ENCODE peak calls at places on chromosome 21, in four cellular contexts. R is GM03348, Y is lower lobe of right lung, O is lung. Z is an unnamed sample.

GRCh38 chr21:34524671-34525601 is 12.9 kb upstream of the KCNE1 start:
- DNase-seq in R (peak), Y (no peak), O (no peak), Z (no peak)

GRCh38 chr21:32562915-32563314 is 22.4 kb downstream of the TCP10L start:
- DNase-seq in R (no peak), Y (no peak), O (no peak), Z (no peak)

GRCh38 chr21:43333301-43334062 is 93.4 kb downstream of the SIK1 start:
- DNase-seq in R (peak), Y (peak), O (peak), Z (no peak)

GRCh38 chr21:39319814-39320332 is 6.4 kb upstream of the BRWD1 start:
- DNase-seq in R (peak), Y (no peak), O (no peak), Z (no peak)

GRCh38 chr21:33761104-33762036 is 119.1 kb downstream of the ITSN1 start:
- DNase-seq in R (peak), Y (no peak), O (no peak), Z (no peak)

GRCh38 chr21:44065428-44065827 is 41.8 kb upstream of the PWP2 start:
- DNase-seq in R (no peak), Y (no peak), O (no peak), Z (no peak)

GRCh38 chr21:43193651-43194302 is 25.0 kb downstream of the CRYAA start:
- DNase-seq in R (peak), Y (no peak), O (no peak), Z (no peak)

GRCh38 chr21:34726627-34727337 is 58.0 kb downstream of the CLIC6 start:
- DNase-seq in R (no peak), Y (no peak), O (no peak), Z (no peak)

GRCh38 chr21:37551406-37552355 is 185.1 kb downstream of the DYRK1A start:
- DNase-seq in R (no peak), Y (peak), O (peak), Z (no peak)

GRCh38 chr21:43959231-43960041 is 52.7 kb upstream of the TRAPPC10 start:
- DNase-seq in R (no peak), Y (no peak), O (no peak), Z (peak)

GRCh38 chr21:33158654-33159053 is 71.1 kb upstream of the IFNAR2 start:
- DNase-seq in R (no peak), Y (no peak), O (no peak), Z (no peak)

GRCh38 chr21:46600978-46601377 is 3.9 kb downstream of the S100B start:
- DNase-seq in R (peak), Y (no peak), O (no peak), Z (no peak)

GRCh38 chr21:31173881-31174555 is 135.7 kb upstream of the KRTAP19-8 start:
- DNase-seq in R (peak), Y (peak), O (no peak), Z (peak)

GRCh38 chr21:45440736-45441350 is 35.9 kb downstream of the COL18A1 start:
- DNase-seq in R (no peak), Y (no peak), O (no peak), Z (no peak)

GRCh38 chr21:45547211-45547900 is 5.1 kb upstream of the SLC19A1 start:
- DNase-seq in R (no peak), Y (no peak), O (no peak), Z (no peak)

GRCh38 chr21:32698971-32699693 is 28.7 kb downstream of the SYNJ1 start:
- DNase-seq in R (no peak), Y (no peak), O (no peak), Z (no peak)

GRCh38 chr21:44487831-44488230 is 32.5 kb downstream of the LRRC3 start:
- DNase-seq in R (no peak), Y (no peak), O (no peak), Z (no peak)

GRCh38 chr21:46122241-46122671 is 24.3 kb downstream of the COL6A2 start:
- DNase-seq in R (peak), Y (peak), O (no peak), Z (no peak)

GRCh38 chr21:44509539-44509938 is 30.5 kb downstream of the KRTAP10-1 start:
- DNase-seq in R (peak), Y (peak), O (peak), Z (peak)

GRCh38 chr21:41316641-41317392 is at the start of gene FAM3B:
- DNase-seq in R (no peak), Y (peak), O (peak), Z (no peak)

GRCh38 chr21:44920694-44921604 is at the start of gene ITGB2:
- DNase-seq in R (no peak), Y (peak), O (peak), Z (no peak)

GRCh38 chr21:42349420-42350075 is 1.2 kb downstream of the TFF2 start:
- DNase-seq in R (no peak), Y (no peak), O (no peak), Z (no peak)

GRCh38 chr21:44946254-44947041 is 6.6 kb downstream of the SLX9 start:
- DNase-seq in R (no peak), Y (peak), O (no peak), Z (no peak)

GRCh38 chr21:27564684-27565280 is 597.9 kb upstream of the ADAMTS5 start:
- DNase-seq in R (peak), Y (no peak), O (no peak), Z (peak)

GRCh38 chr21:45329261-45330074 is 41.8 kb upstream of the POFUT2 start:
- DNase-seq in R (no peak), Y (peak), O (peak), Z (no peak)

GRCh38 chr21:45406801-45407628 is 2.0 kb downstream of the COL18A1 start:
- DNase-seq in R (no peak), Y (peak), O (no peak), Z (no peak)

GRCh38 chr21:34576043-34576466 is 38.9 kb downstream of the RCAN1 start:
- DNase-seq in R (no peak), Y (no peak), O (no peak), Z (no peak)

GRCh38 chr21:25626752-25627151 is 12.3 kb upstream of the JAM2 start:
- DNase-seq in R (no peak), Y (no peak), O (no peak), Z (no peak)

GRCh38 chr21:45330851-45331261 is 43.2 kb upstream of the POFUT2 start:
- DNase-seq in R (no peak), Y (peak), O (no peak), Z (no peak)

GRCh38 chr21:30935121-30935888 is 53.9 kb upstream of the KRTAP11-1 start:
- DNase-seq in R (no peak), Y (no peak), O (no peak), Z (no peak)

GRCh38 chr21:43645414-43645891 is 13.8 kb downstream of the HSF2BP start:
- DNase-seq in R (peak), Y (no peak), O (peak), Z (no peak)

GRCh38 chr21:40465382-40465781 is 381.6 kb downstream of the DSCAM start:
- DNase-seq in R (no peak), Y (no peak), O (no peak), Z (no peak)

Z was measured in cerebellum.